ENCODE peak calls at places on chromosomes 5 and 9, in five cellular contexts. One of them, this sample, is unnamed.

GRCh38 chr5:140322751-140323731 is 20.1 kb upstream of the PFDN1 start:
- DNase-seq in epithelial cell of esophagus: peak; percentile 82
- DNase-seq in progenitor cell of endocrine pancreas: no peak
- DNase-seq in stomach: peak; percentile 84
- DNase-seq in ovary: peak; percentile 40
- DNase-seq in this sample: no peak

GRCh38 chr5:14235872-14236271 is 92.7 kb downstream of the TRIO start:
- DNase-seq in epithelial cell of esophagus: no peak
- DNase-seq in progenitor cell of endocrine pancreas: no peak
- DNase-seq in ovary: no peak
- DNase-seq in stomach: no peak
- DNase-seq in this sample: no peak

GRCh38 chr5:135476615-135477493 is 24.7 kb upstream of the TIFAB start:
- DNase-seq in ovary: no peak
- DNase-seq in stomach: peak; percentile 10
- DNase-seq in progenitor cell of endocrine pancreas: no peak
- DNase-seq in epithelial cell of esophagus: no peak
- DNase-seq in this sample: peak; percentile 51

GRCh38 chr9:95419444-95419843 is 97.3 kb downstream of the PTCH1 start:
- DNase-seq in stomach: no peak
- DNase-seq in epithelial cell of esophagus: no peak
- DNase-seq in ovary: no peak
- DNase-seq in progenitor cell of endocrine pancreas: no peak
- DNase-seq in this sample: no peak

GRCh38 chr9:136619742-136620440 is 42.8 kb upstream of the EGFL7 start:
- DNase-seq in ovary: no peak
- DNase-seq in epithelial cell of esophagus: no peak
- DNase-seq in progenitor cell of endocrine pancreas: no peak
- DNase-seq in stomach: peak; percentile 83
- DNase-seq in this sample: no peak

GRCh38 chr9:18564018-18564880 is 90.3 kb downstream of the ADAMTSL1 start:
- DNase-seq in stomach: no peak
- DNase-seq in epithelial cell of esophagus: no peak
- DNase-seq in progenitor cell of endocrine pancreas: no peak
- DNase-seq in ovary: no peak
- DNase-seq in this sample: no peak

GRCh38 chr9:114592356-114592755 is 4.8 kb downstream of the ATP6V1G1 start:
- DNase-seq in epithelial cell of esophagus: peak; percentile 86
- DNase-seq in ovary: no peak
- DNase-seq in progenitor cell of endocrine pancreas: no peak
- DNase-seq in stomach: no peak
- DNase-seq in this sample: no peak

GRCh38 chr9:87711857-87712800 is 13.8 kb upstream of the CTSL start:
- DNase-seq in epithelial cell of esophagus: peak; percentile 43
- DNase-seq in ovary: no peak
- DNase-seq in progenitor cell of endocrine pancreas: no peak
- DNase-seq in stomach: no peak
- DNase-seq in this sample: no peak

GRCh38 chr9:36986548-36987408 is 47.3 kb downstream of the PAX5 start:
- DNase-seq in epithelial cell of esophagus: no peak
- DNase-seq in progenitor cell of endocrine pancreas: no peak
- DNase-seq in ovary: no peak
- DNase-seq in stomach: no peak
- DNase-seq in this sample: no peak

GRCh38 chr5:122093861-122094650 is 16.0 kb upstream of the LOX start:
- DNase-seq in epithelial cell of esophagus: no peak
- DNase-seq in stomach: no peak
- DNase-seq in progenitor cell of endocrine pancreas: no peak
- DNase-seq in ovary: no peak
- DNase-seq in this sample: no peak

GRCh38 chr5:141326088-141326854 is 4.0 kb upstream of the PCDHGA1 start:
- DNase-seq in epithelial cell of esophagus: peak; percentile 58
- DNase-seq in ovary: peak; percentile 37
- DNase-seq in progenitor cell of endocrine pancreas: no peak
- DNase-seq in stomach: peak; percentile 32
- DNase-seq in this sample: peak; percentile 75

GRCh38 chr5:141328231-141328630 is 2.1 kb upstream of the PCDHGA1 start:
- DNase-seq in stomach: no peak
- DNase-seq in epithelial cell of esophagus: no peak
- DNase-seq in progenitor cell of endocrine pancreas: no peak
- DNase-seq in ovary: no peak
- DNase-seq in this sample: no peak

DNA sequence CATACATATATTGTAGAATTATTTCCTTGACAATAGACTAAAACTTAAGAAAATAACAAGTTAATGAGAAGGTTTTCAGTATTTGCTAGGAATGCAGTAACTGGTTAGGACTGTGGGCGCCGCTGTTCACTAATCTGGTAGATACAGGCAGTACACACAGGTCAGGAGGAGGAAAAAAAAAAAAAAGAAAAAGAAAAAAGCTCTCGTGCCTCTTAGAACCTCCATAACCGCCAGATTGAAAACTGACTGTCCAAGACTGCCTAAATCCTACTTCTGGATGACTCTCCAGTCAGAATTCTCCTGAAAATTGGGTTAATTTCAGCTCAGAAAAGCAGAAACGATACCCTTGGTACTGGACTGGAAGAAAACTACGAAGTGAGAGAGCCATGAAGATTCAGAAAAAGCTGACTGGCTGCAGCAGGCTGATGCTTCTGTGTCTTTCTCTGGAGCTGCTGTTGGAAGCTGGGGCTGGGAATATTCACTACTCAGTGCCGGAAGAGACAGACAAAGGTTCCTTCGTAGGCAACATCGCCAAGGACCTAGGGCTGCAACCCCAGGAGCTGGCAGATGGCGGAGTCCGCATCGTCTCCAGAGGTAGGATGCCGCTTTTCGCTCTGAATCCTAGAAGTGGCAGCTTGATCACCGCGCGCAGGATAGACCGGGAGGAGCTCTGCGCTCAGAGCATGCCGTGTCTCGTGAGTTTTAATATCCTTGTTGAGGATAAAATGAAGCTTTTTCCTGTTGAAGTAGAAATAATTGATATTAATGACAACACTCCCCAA is at the start of gene PCDHGA1:
- DNase-seq in progenitor cell of endocrine pancreas: no peak
- DNase-seq in stomach: no peak
- DNase-seq in ovary: no peak
- DNase-seq in epithelial cell of esophagus: peak; percentile 46
- DNase-seq in this sample: no peak
- TF ChIP-seq CTCF in progenitor cell of endocrine pancreas: no peak
- TF ChIP-seq CTCF in stomach: no peak
- TF ChIP-seq CTCF in ovary: no peak
- TF ChIP-seq CTCF in epithelial cell of esophagus: peak; percentile 42
- TF ChIP-seq CTCF in this sample: no peak

GRCh38 chr5:73418244-73418691 is 30.3 kb downstream of the FOXD1 start:
- DNase-seq in stomach: no peak
- DNase-seq in ovary: no peak
- DNase-seq in progenitor cell of endocrine pancreas: no peak
- DNase-seq in epithelial cell of esophagus: peak; percentile 23
- DNase-seq in this sample: peak; percentile 13

GRCh38 chr5:73419414-73420390 is 28.9 kb downstream of the FOXD1 start:
- DNase-seq in stomach: no peak
- DNase-seq in progenitor cell of endocrine pancreas: peak; percentile 44
- DNase-seq in ovary: no peak
- DNase-seq in epithelial cell of esophagus: peak; percentile 23
- DNase-seq in this sample: peak; percentile 74

GRCh38 chr5:73424489-73425102 is 24.0 kb downstream of the FOXD1 start:
- DNase-seq in epithelial cell of esophagus: no peak
- DNase-seq in stomach: no peak
- DNase-seq in ovary: no peak
- DNase-seq in progenitor cell of endocrine pancreas: no peak
- DNase-seq in this sample: no peak

GRCh38 chr5:73426034-73426433 is 22.5 kb downstream of the FOXD1 start:
- DNase-seq in ovary: no peak
- DNase-seq in epithelial cell of esophagus: peak; percentile 56
- DNase-seq in progenitor cell of endocrine pancreas: no peak
- DNase-seq in stomach: no peak
- DNase-seq in this sample: no peak

DNA sequence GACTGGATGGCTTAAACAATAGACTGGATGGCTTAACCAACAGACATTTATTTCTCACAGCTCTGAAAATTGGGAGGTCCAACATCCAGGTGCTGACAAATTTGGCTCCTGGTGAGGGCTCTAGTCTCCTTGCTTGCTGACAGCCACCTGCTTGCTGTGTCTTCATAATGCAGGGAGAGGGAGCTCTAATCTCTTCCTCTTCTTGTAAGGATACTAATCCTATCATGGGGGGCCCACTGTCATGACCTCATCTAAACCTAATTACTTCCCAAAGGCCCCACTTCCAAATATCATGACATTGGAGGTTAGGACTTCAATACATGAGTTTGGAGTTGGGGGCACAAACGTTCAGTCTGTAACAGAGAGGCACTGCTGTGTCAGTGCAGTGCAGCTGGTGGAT is 26.4 kb downstream of the FOXD1 start:
- DNase-seq in stomach: no peak
- DNase-seq in ovary: no peak
- DNase-seq in epithelial cell of esophagus: no peak
- DNase-seq in progenitor cell of endocrine pancreas: no peak
- DNase-seq in this sample: no peak
- TF ChIP-seq CTCF in stomach: no peak
- TF ChIP-seq CTCF in ovary: no peak
- TF ChIP-seq CTCF in epithelial cell of esophagus: no peak
- TF ChIP-seq CTCF in progenitor cell of endocrine pancreas: no peak
- TF ChIP-seq CTCF in this sample: no peak

GRCh38 chr9:104093162-104093561 is 947 bp upstream of the SMC2 start:
- DNase-seq in stomach: no peak
- DNase-seq in epithelial cell of esophagus: peak; percentile 26
- DNase-seq in progenitor cell of endocrine pancreas: no peak
- DNase-seq in ovary: no peak
- DNase-seq in this sample: no peak

GRCh38 chr9:104091028-104091590 is 3.0 kb upstream of the SMC2 start:
- DNase-seq in progenitor cell of endocrine pancreas: no peak
- DNase-seq in epithelial cell of esophagus: no peak
- DNase-seq in stomach: no peak
- DNase-seq in ovary: no peak
- DNase-seq in this sample: no peak

GRCh38 chr9:104090578-104090977 is 3.5 kb upstream of the SMC2 start:
- DNase-seq in progenitor cell of endocrine pancreas: no peak
- DNase-seq in ovary: no peak
- DNase-seq in stomach: no peak
- DNase-seq in epithelial cell of esophagus: no peak
- DNase-seq in this sample: no peak

GRCh38 chr9:104092192-104092591 is 1.9 kb upstream of the SMC2 start:
- DNase-seq in epithelial cell of esophagus: no peak
- DNase-seq in ovary: no peak
- DNase-seq in progenitor cell of endocrine pancreas: no peak
- DNase-seq in stomach: no peak
- DNase-seq in this sample: no peak

GRCh38 chr9:104091708-104092107 is 2.4 kb upstream of the SMC2 start:
- DNase-seq in epithelial cell of esophagus: no peak
- DNase-seq in stomach: no peak
- DNase-seq in progenitor cell of endocrine pancreas: no peak
- DNase-seq in ovary: no peak
- DNase-seq in this sample: no peak
- TF ChIP-seq CTCF in epithelial cell of esophagus: no peak
- TF ChIP-seq CTCF in stomach: no peak
- TF ChIP-seq CTCF in progenitor cell of endocrine pancreas: no peak
- TF ChIP-seq CTCF in ovary: no peak
- TF ChIP-seq CTCF in this sample: no peak

GRCh38 chr5:152622628-152623027 is 217.5 kb upstream of the NMUR2 start:
- DNase-seq in progenitor cell of endocrine pancreas: no peak
- DNase-seq in stomach: no peak
- DNase-seq in epithelial cell of esophagus: no peak
- DNase-seq in ovary: no peak
- DNase-seq in this sample: no peak

GRCh38 chr5:152623951-152624350 is 218.9 kb upstream of the NMUR2 start:
- DNase-seq in stomach: no peak
- DNase-seq in progenitor cell of endocrine pancreas: no peak
- DNase-seq in epithelial cell of esophagus: no peak
- DNase-seq in ovary: no peak
- DNase-seq in this sample: no peak

GRCh38 chr5:152625696-152626095 is 220.6 kb upstream of the NMUR2 start:
- DNase-seq in epithelial cell of esophagus: no peak
- DNase-seq in ovary: no peak
- DNase-seq in stomach: no peak
- DNase-seq in progenitor cell of endocrine pancreas: no peak
- DNase-seq in this sample: no peak

DNA sequence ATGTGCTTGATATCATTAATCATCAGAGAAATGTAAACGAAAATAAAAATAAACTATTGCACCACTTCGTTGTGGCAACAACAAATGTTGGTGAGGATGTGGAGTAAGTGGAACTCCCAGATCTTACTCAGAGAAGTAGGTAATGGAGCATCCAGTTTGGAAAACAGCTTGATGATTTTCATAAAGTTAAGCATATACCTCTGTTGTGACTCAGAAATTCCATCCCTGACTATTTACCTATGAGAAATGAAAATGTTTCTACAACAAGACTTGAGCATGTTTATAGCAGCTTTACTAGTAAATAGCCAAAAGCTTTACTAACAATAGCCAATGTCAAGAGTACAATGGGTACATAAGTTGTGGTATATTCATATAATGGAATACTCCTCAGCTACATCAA is 214.7 kb upstream of the NMUR2 start:
- DNase-seq in epithelial cell of esophagus: no peak
- DNase-seq in ovary: no peak
- DNase-seq in stomach: no peak
- DNase-seq in progenitor cell of endocrine pancreas: no peak
- DNase-seq in this sample: no peak
- TF ChIP-seq CTCF in epithelial cell of esophagus: no peak
- TF ChIP-seq CTCF in ovary: no peak
- TF ChIP-seq CTCF in stomach: no peak
- TF ChIP-seq CTCF in progenitor cell of endocrine pancreas: no peak
- TF ChIP-seq CTCF in this sample: no peak

DNA sequence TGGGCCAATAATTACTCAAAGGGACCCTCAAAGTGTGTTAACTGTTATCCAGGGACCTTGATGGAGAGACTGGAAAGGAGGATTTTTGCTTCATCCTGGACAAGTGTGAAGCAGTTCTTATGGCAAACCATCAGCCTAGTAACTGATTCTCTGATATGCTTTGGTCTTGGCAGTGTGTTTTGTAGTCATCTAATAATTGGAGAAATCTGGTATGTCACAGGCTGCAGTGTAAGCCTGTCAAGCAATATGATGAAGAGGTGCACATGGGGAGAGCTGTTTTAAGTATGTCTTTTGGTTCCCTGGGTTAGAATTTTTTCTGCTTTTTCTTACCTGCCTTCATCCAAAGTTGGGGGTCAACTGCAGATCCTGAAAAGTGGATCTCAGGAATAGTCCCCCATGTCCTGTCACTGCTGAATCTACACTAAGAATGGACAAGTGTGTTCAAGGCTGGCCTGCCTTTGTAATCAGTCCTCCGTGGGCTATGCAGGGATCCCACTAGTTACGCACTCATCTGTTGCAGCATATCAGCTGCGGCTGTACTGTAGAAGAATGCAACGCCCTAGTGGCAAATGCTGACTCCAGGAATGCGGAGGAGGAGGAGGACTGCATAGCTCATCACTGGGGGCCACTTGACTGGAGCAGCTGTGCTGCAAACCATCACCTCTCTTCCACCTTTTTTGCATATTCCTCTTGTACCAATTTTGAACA is 1.9 kb downstream of the SPTAN1 start:
- DNase-seq in progenitor cell of endocrine pancreas: no peak
- DNase-seq in ovary: peak; percentile 47
- DNase-seq in stomach: peak; percentile 37
- DNase-seq in epithelial cell of esophagus: peak; percentile 88
- DNase-seq in this sample: no peak
- TF ChIP-seq CTCF in progenitor cell of endocrine pancreas: no peak
- TF ChIP-seq CTCF in ovary: no peak
- TF ChIP-seq CTCF in stomach: no peak
- TF ChIP-seq CTCF in epithelial cell of esophagus: peak; percentile 25
- TF ChIP-seq CTCF in this sample: no peak

GRCh38 chr5:99104538-99105132 is 175.8 kb upstream of the CHD1 start:
- DNase-seq in progenitor cell of endocrine pancreas: no peak
- DNase-seq in stomach: no peak
- DNase-seq in ovary: no peak
- DNase-seq in epithelial cell of esophagus: peak; percentile 47
- DNase-seq in this sample: no peak
- TF ChIP-seq CTCF in progenitor cell of endocrine pancreas: peak; percentile 72
- TF ChIP-seq CTCF in stomach: no peak
- TF ChIP-seq CTCF in ovary: no peak
- TF ChIP-seq CTCF in epithelial cell of esophagus: peak; percentile 61
- TF ChIP-seq CTCF in this sample: peak; percentile 84

This sample was measured in glutamatergic neuron.